ENCODE peak calls at places on chromosomes 6 and 20, in eight cellular contexts. B is GM20000, Q is RWPE1, H is hepatocyte, R is thyroid gland, J is H9, M is retinal pigment epithelial cell, I is lung. Z is an unnamed sample.
A peak's percentile ranks its signal among the peaks of the same experiment; 100 is the strongest.

GRCh38 chr6:149484733-149485700 is at the start of gene ZC3H12D:
- DNase-seq in B (peak; percentile 54), Q (no peak), H (peak; percentile 79), R (peak; percentile 48), J (peak; percentile 59), M (no peak), I (no peak), Z (peak; percentile 60)

GRCh38 chr20:64082126-64082638 is 2.0 kb downstream of the LKAAEAR1 start:
- DNase-seq in B (no peak), Q (no peak), H (no peak), R (no peak), J (peak; percentile 48), M (no peak), I (no peak), Z (no peak)

GRCh38 chr6:42025066-42025789 is 25.1 kb upstream of the TAF8 start:
- DNase-seq in B (peak; percentile 69), Q (no peak), H (no peak), R (no peak), J (no peak), M (no peak), I (no peak), Z (peak; percentile 80)

GRCh38 chr6:13641315-13641714 is 26.2 kb downstream of the NOL7 start:
- DNase-seq in B (no peak), Q (no peak), H (no peak), R (no peak), J (no peak), M (no peak), I (no peak), Z (no peak)

GRCh38 chr20:47795214-47795667 is 10.0 kb upstream of the SULF2 start:
- DNase-seq in B (no peak), Q (peak; percentile 66), H (no peak), R (no peak), J (no peak), M (peak; percentile 35), I (no peak), Z (no peak)

GRCh38 chr20:4740774-4741431 is 19.2 kb downstream of the PRND start:
- DNase-seq in B (peak; percentile 54), Q (no peak), H (peak; percentile 60), R (peak; percentile 34), J (peak; percentile 84), M (no peak), I (no peak), Z (no peak)

GRCh38 chr20:32975698-32976674 is 28.2 kb downstream of the SUN5 start:
- DNase-seq in B (no peak), Q (no peak), H (no peak), R (peak; percentile 25), J (peak; percentile 32), M (no peak), I (no peak), Z (no peak)

GRCh38 chr6:152154559-152155356 is 347.3 kb downstream of the ESR1 start:
- DNase-seq in B (no peak), Q (no peak), H (no peak), R (no peak), J (no peak), M (no peak), I (no peak), Z (no peak)

GRCh38 chr20:29878777-29879442 is 1378.6 kb upstream of the DEFB115 start:
- DNase-seq in B (no peak), Q (no peak), H (no peak), R (no peak), J (no peak), M (no peak), I (no peak), Z (peak; percentile 20)

GRCh38 chr6:166382933-166383816 is at the start of gene MPC1:
- DNase-seq in B (peak; percentile 99), Q (peak; percentile 95), H (peak; percentile 98), R (peak; percentile 98), J (peak; percentile 98), M (peak; percentile 86), I (peak; percentile 96), Z (peak; percentile 97)

GRCh38 chr6:166381381-166381732 is 1.4 kb downstream of the MPC1 start:
- DNase-seq in B (no peak), Q (no peak), H (no peak), R (no peak), J (no peak), M (no peak), I (no peak), Z (no peak)

GRCh38 chr6:166382500-166382932 is 224 bp downstream of the MPC1 start:
- DNase-seq in B (peak; percentile 49), Q (no peak), H (no peak), R (no peak), J (no peak), M (no peak), I (no peak), Z (peak; percentile 45)

GRCh38 chr6:166379800-166380199 is 2.9 kb downstream of the MPC1 start:
- DNase-seq in B (no peak), Q (no peak), H (no peak), R (peak; percentile 16), J (no peak), M (no peak), I (peak; percentile 48), Z (no peak)

DNA sequence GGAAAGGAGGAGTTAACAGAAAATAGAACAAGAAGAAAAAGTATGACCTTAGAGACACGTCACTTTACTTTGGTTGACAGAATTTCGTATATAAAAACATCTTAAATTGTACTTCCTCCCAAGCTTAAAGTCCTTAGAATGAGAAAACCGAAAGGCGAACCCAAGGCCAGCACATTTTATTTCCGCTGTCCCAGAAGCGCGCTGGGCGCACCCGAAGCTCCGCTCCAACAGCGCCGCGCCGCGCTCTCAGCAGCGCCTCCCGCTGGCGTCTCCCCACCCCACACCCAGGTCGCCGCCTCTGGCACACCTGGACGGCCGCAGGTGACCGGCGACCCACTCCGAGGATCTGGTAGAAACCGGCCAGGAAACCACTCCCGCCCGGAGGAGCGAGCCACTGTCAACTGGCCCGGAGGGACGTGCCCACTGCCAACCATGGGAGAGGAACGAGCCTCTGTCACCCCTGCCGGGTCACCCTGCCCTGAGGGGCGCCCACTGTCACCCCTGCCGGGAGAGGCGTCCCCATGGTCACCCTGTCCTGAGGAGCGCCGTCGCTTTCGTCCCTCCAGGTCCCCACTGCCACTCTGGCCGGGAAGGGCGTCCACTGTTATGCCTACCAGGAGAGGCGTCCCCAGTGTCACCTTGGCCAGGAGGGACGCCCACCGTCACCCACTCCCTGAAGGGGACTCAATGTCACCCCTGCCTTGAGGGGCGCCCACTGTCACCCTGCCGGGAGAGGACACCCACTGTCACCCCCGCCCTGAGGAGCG is 824 bp downstream of the MPC1 start:
- DNase-seq in B (peak; percentile 82), Q (peak; percentile 80), H (peak; percentile 91), R (peak; percentile 92), J (peak; percentile 85), M (no peak), I (peak; percentile 85), Z (peak; percentile 82)
- TF ChIP-seq CTCF in B (peak; percentile 96), Q (peak; percentile 94), H (peak; percentile 82), R (peak; percentile 64), J (peak; percentile 90), M (peak; percentile 75), I (peak; percentile 73), Z (peak; percentile 96)

GRCh38 chr6:162200036-162200435 is 527.5 kb downstream of the PRKN start:
- DNase-seq in B (no peak), Q (no peak), H (no peak), R (peak; percentile 71), J (no peak), M (no peak), I (no peak), Z (no peak)

GRCh38 chr6:162198072-162198471 is 529.5 kb downstream of the PRKN start:
- DNase-seq in B (no peak), Q (no peak), H (no peak), R (no peak), J (peak; percentile 40), M (no peak), I (no peak), Z (no peak)

GRCh38 chr6:162195441-162195840 is 532.1 kb downstream of the PRKN start:
- DNase-seq in B (no peak), Q (no peak), H (no peak), R (no peak), J (no peak), M (no peak), I (no peak), Z (no peak)

GRCh38 chr6:162200945-162201692 is 526.4 kb downstream of the PRKN start:
- DNase-seq in B (no peak), Q (no peak), H (no peak), R (no peak), J (no peak), M (no peak), I (no peak), Z (no peak)

GRCh38 chr6:162198925-162199324 is 528.6 kb downstream of the PRKN start:
- DNase-seq in B (no peak), Q (no peak), H (no peak), R (no peak), J (no peak), M (no peak), I (no peak), Z (no peak)
- TF ChIP-seq CTCF in B (no peak), Q (no peak), H (no peak), R (no peak), J (peak; percentile 57), M (peak; percentile 25), I (no peak), Z (no peak)

GRCh38 chr6:6968357-6968730 is 139.4 kb upstream of the RREB1 start:
- DNase-seq in B (no peak), Q (no peak), H (no peak), R (no peak), J (no peak), M (no peak), I (no peak), Z (no peak)

GRCh38 chr6:6966127-6966526 is 141.6 kb upstream of the RREB1 start:
- DNase-seq in B (no peak), Q (no peak), H (no peak), R (no peak), J (no peak), M (no peak), I (no peak), Z (no peak)

GRCh38 chr6:6964675-6965074 is 143.1 kb upstream of the RREB1 start:
- DNase-seq in B (no peak), Q (no peak), H (no peak), R (no peak), J (no peak), M (no peak), I (no peak), Z (no peak)

GRCh38 chr6:6968731-6969552 is 138.8 kb upstream of the RREB1 start:
- DNase-seq in B (no peak), Q (no peak), H (peak; percentile 23), R (no peak), J (no peak), M (no peak), I (no peak), Z (no peak)

DNA sequence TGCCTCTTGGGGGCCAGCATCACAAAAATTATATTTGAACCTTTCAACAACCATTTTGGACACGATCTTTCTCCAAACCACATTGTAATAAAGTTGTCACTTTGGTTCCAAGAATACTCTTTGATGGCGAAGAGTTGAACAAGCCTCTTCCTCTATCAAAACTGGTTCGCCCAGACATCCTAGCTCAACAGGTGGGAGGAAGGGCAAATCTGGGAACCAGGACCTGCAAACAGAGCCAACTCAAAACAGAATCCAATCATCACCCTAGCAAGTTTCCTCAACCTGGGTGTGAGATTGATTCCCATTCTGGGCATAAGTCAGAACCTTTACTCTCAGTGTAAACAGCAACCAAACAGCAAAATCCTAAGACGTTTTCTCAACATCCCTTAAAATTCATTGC is 141.2 kb upstream of the RREB1 start:
- DNase-seq in B (no peak), Q (no peak), H (no peak), R (no peak), J (no peak), M (no peak), I (no peak), Z (no peak)
- TF ChIP-seq CTCF in B (no peak), Q (no peak), H (no peak), R (no peak), J (no peak), M (no peak), I (no peak), Z (no peak)

GRCh38 chr6:3372184-3372846 is 84.5 kb downstream of the SLC22A23 start:
- DNase-seq in B (no peak), Q (no peak), H (no peak), R (no peak), J (no peak), M (no peak), I (no peak), Z (no peak)
- TF ChIP-seq CTCF in B (peak; percentile 5), Q (no peak), H (no peak), R (no peak), J (peak; percentile 54), M (peak; percentile 30), I (no peak), Z (no peak)

Z was measured in GM13976.